ENCODE peak calls at places on chromosome 17, in eight cellular contexts. O is hepatocyte; S is naive thymus-derived CD4-positive, alpha-beta T cell; T is heart right ventricle; L is astrocyte; E is HTR-8/SVneo; W is NCI-H1092 treated with DMSO at 0.1 percent for 48 hours; B is NCI-H1436 treated with DMSO at 0.1 percent for 48 hours. Q is an unnamed sample.

GRCh38 chr17:72158895-72159885 is 38.4 kb downstream of the SOX9 start:
- DNase-seq in S (no peak), T (no peak), O (no peak), L (peak; percentile 33), W (no peak), E (no peak), B (no peak), Q (no peak)

GRCh38 chr17:76511562-76512365 is 10.5 kb upstream of the RHBDF2 start:
- DNase-seq in W (no peak), B (no peak), E (no peak), O (no peak), L (no peak), T (no peak), S (no peak), Q (no peak)

GRCh38 chr17:50799582-50799981 is 32.3 kb upstream of the ANKRD40CL start:
- DNase-seq in L (no peak), S (no peak), B (no peak), W (no peak), O (no peak), T (no peak), E (no peak), Q (no peak)

GRCh38 chr17:73972901-73973300 is 230.6 kb upstream of the RPL38 start:
- DNase-seq in S (no peak), E (no peak), B (no peak), O (no peak), W (no peak), T (no peak), L (no peak), Q (no peak)

GRCh38 chr17:13650096-13650675 is 48.5 kb upstream of the HS3ST3A1 start:
- DNase-seq in W (no peak), L (no peak), E (no peak), S (no peak), T (no peak), O (no peak), B (no peak), Q (no peak)

GRCh38 chr17:78140169-78141051 is 5.8 kb upstream of the C17orf99 start:
- DNase-seq in S (peak; percentile 96), E (peak; percentile 94), W (peak; percentile 20), T (peak; percentile 81), L (peak; percentile 47), B (peak; percentile 58), O (peak; percentile 88), Q (no peak)

GRCh38 chr17:44905006-44906000 is 6.1 kb upstream of the EFTUD2 start:
- DNase-seq in E (no peak), W (no peak), T (no peak), B (no peak), L (no peak), O (peak; percentile 56), S (no peak), Q (no peak)

GRCh38 chr17:79081571-79082276 is 7.1 kb downstream of the ENGASE start:
- DNase-seq in W (no peak), B (no peak), O (no peak), S (no peak), E (no peak), T (peak; percentile 28), L (no peak), Q (no peak)

GRCh38 chr17:17792551-17793377 is 44.0 kb downstream of the SREBF1 start:
- DNase-seq in W (peak; percentile 44), S (peak; percentile 79), L (peak; percentile 83), O (peak; percentile 75), E (no peak), T (no peak), B (no peak), Q (no peak)

GRCh38 chr17:50955667-50956120 is 89.5 kb upstream of the TOB1 start:
- DNase-seq in E (no peak), L (no peak), W (no peak), T (no peak), O (no peak), B (no peak), S (no peak), Q (no peak)

GRCh38 chr17:29549169-29549935 is 17.5 kb downstream of the ABHD15 start:
- DNase-seq in S (no peak), O (peak; percentile 22), B (no peak), W (peak; percentile 50), T (no peak), E (no peak), L (peak; percentile 44), Q (no peak)

GRCh38 chr17:80663783-80664206 is 119.2 kb downstream of the RPTOR start:
- DNase-seq in L (peak; percentile 39), W (no peak), T (no peak), O (peak; percentile 24), S (peak; percentile 68), E (no peak), B (no peak), Q (no peak)

GRCh38 chr17:33291248-33292183 is 1.6 kb downstream of the ASIC2 start:
- DNase-seq in O (peak; percentile 50), B (no peak), S (no peak), W (peak; percentile 40), L (peak; percentile 63), E (no peak), T (no peak), Q (no peak)

GRCh38 chr17:77735051-77735340 is 223.5 kb upstream of the TNRC6C start:
- DNase-seq in T (no peak), W (no peak), S (no peak), L (no peak), B (no peak), E (no peak), O (no peak), Q (no peak)

GRCh38 chr17:72996791-72997190 is 95.7 kb downstream of the SLC39A11 start:
- DNase-seq in O (no peak), S (no peak), L (no peak), E (no peak), T (no peak), W (no peak), B (no peak), Q (no peak)

GRCh38 chr17:16287563-16288027 is 65.7 kb downstream of the CENPV start:
- DNase-seq in T (no peak), S (peak; percentile 24), O (peak; percentile 46), W (no peak), E (peak; percentile 74), B (no peak), L (peak; percentile 89), Q (peak; percentile 56)

GRCh38 chr17:78923660-78924453 is 1.3 kb downstream of the TIMP2 start:
- DNase-seq in W (no peak), S (peak; percentile 51), E (no peak), T (peak; percentile 47), O (peak; percentile 89), L (no peak), B (no peak), Q (no peak)

GRCh38 chr17:78722101-78722761 is 59.8 kb downstream of the CYTH1 start:
- DNase-seq in T (no peak), W (no peak), L (no peak), O (no peak), B (no peak), S (no peak), E (no peak), Q (no peak)